ENCODE peak calls at places on chromosomes 3 and 15, in four cellular contexts. G, F, T and S are unnamed samples.

GRCh38 chr3:127413871-127414270 is 126.0 kb upstream of the PRR20G start:
- DNase-seq in F (no peak), G (no peak), T (no peak), S (no peak)

GRCh38 chr3:128470134-128470915 is 3.6 kb upstream of the DNAJB8 start:
- DNase-seq in T (no peak), F (no peak), G (no peak), S (no peak)

GRCh38 chr3:43699864-43700263 is 9.1 kb downstream of the ABHD5 start:
- DNase-seq in F (no peak), G (no peak), T (no peak), S (no peak)

GRCh38 chr15:58770519-58770856 is 614 bp upstream of the MINDY2 start:
- DNase-seq in G (no peak), T (peak; percentile 30), F (no peak), S (no peak)

GRCh38 chr3:176663819-176664218 is 533.5 kb downstream of the TBL1XR1 start:
- DNase-seq in F (no peak), G (peak; percentile 80), T (no peak), S (no peak)

GRCh38 chr15:56672721-56673120 is 60.6 kb downstream of the ZNF280D start:
- DNase-seq in G (no peak), F (no peak), T (no peak), S (no peak)

GRCh38 chr3:165491487-165491886 is 295.3 kb upstream of the SLITRK3 start:
- DNase-seq in T (no peak), F (no peak), G (no peak), S (no peak)

GRCh38 chr3:195133462-195133861 is 137.5 kb downstream of the XXYLT1 start:
- DNase-seq in T (no peak), G (peak; percentile 78), F (peak; percentile 45), S (no peak)

GRCh38 chr3:136518102-136518501 is 234.1 kb downstream of the STAG1 start:
- DNase-seq in G (no peak), F (no peak), T (no peak), S (no peak)

GRCh38 chr15:63948971-63949370 is 97.3 kb downstream of the DAPK2 start:
- DNase-seq in F (no peak), T (no peak), G (no peak), S (no peak)

GRCh38 chr3:45350643-45351042 is 37.7 kb upstream of the LARS2 start:
- DNase-seq in T (no peak), F (no peak), G (no peak), S (no peak)

GRCh38 chr3:142929109-142929508 is 34.4 kb downstream of the PAQR9 start:
- DNase-seq in T (peak; percentile 51), G (peak; percentile 12), F (peak; percentile 18), S (no peak)

GRCh38 chr3:125213946-125214542 is 1.5 kb upstream of the SLC12A8 start:
- DNase-seq in F (no peak), T (no peak), G (no peak), S (no peak)

GRCh38 chr3:49747792-49748480 is 24.2 kb upstream of the GMPPB start:
- DNase-seq in G (no peak), T (peak; percentile 60), F (no peak), S (no peak)

GRCh38 chr15:88139936-88140335 is 116.6 kb downstream of the NTRK3 start:
- DNase-seq in T (no peak), G (no peak), F (no peak), S (no peak)

GRCh38 chr15:91515188-91515754 is 338.2 kb upstream of the SLCO3A1 start:
- DNase-seq in T (peak; percentile 33), G (no peak), F (no peak), S (no peak)

GRCh38 chr3:22886394-22886793 is 316.7 kb upstream of the UBE2E2 start:
- DNase-seq in G (no peak), T (no peak), F (no peak), S (no peak)

GRCh38 chr3:16484216-16484615 is 29.3 kb downstream of the RFTN1 start:
- DNase-seq in T (peak; percentile 37), G (no peak), F (no peak), S (no peak)

GRCh38 chr3:16254933-16255725 is 9.6 kb downstream of the DPH3 start:
- DNase-seq in G (no peak), T (no peak), F (no peak), S (no peak)

GRCh38 chr3:61637088-61638051 is 76.0 kb downstream of the PTPRG start:
- DNase-seq in T (no peak), G (no peak), F (no peak), S (no peak)

GRCh38 chr15:43792761-43793493 is 807 bp downstream of the SERF2 start:
- DNase-seq in T (no peak), G (no peak), F (no peak), S (no peak)

GRCh38 chr3:120743081-120743365 is 479 bp downstream of the GTF2E1 start:
- DNase-seq in T (no peak), G (no peak), F (no peak), S (no peak)

GRCh38 chr15:99430881-99431401 is 134.8 kb upstream of the MEF2A start:
- DNase-seq in F (no peak), T (no peak), G (no peak), S (no peak)

GRCh38 chr3:55718475-55718874 is 231.4 kb upstream of the WNT5A start:
- DNase-seq in G (no peak), F (no peak), T (no peak), S (no peak)

GRCh38 chr15:45253330-45253729 is 1.3 kb downstream of the SLC28A2 start:
- DNase-seq in T (no peak), F (no peak), G (no peak), S (no peak)

GRCh38 chr3:15858547-15859506 is 61.0 kb upstream of the ANKRD28 start:
- DNase-seq in G (no peak), T (peak; percentile 33), F (peak; percentile 61), S (peak; percentile 56)

GRCh38 chr15:60590935-60591490 is 112.1 kb upstream of the ICE2 start:
- DNase-seq in G (no peak), F (peak; percentile 45), T (no peak), S (peak; percentile 54)

GRCh38 chr3:5384557-5384956 is 197.1 kb downstream of the EDEM1 start:
- DNase-seq in G (no peak), F (no peak), T (no peak), S (no peak)

GRCh38 chr3:29286841-29287240 is 6.0 kb downstream of the RBMS3 start:
- DNase-seq in F (no peak), T (no peak), G (no peak), S (no peak)

GRCh38 chr15:89396723-89397652 is 62.4 kb upstream of the POLG start:
- DNase-seq in F (no peak), T (no peak), G (no peak), S (no peak)

GRCh38 chr15:42879390-42879912 is 41.1 kb downstream of the TTBK2 start:
- DNase-seq in F (no peak), G (no peak), T (no peak), S (no peak)

GRCh38 chr3:10753964-10754363 is 62.1 kb upstream of the SLC6A11 start:
- DNase-seq in F (peak; percentile 38), G (no peak), T (peak; percentile 43), S (peak; percentile 18)

GRCh38 chr3:148943531-148944200 is 47.7 kb upstream of the GYG1 start:
- DNase-seq in F (no peak), G (peak; percentile 85), T (peak; percentile 43), S (peak; percentile 9)